ENCODE peak calls at places on chromosomes 16 and 17, in seven cellular contexts. J, H, G, W, V, R and N are unnamed samples.

GRCh38 chr16:27538508-27538907 is 11.2 kb downstream of the GTF3C1 start:
- DNase-seq in J (no peak), H (no peak), G (no peak), W (peak), V (no peak), R (no peak), N (no peak)

GRCh38 chr17:46876353-46876887 is 25.0 kb downstream of the WNT9B start:
- DNase-seq in J (no peak), H (peak), G (no peak), W (no peak), V (no peak), R (peak), N (no peak)

GRCh38 chr17:77735051-77735340 is 223.5 kb upstream of the TNRC6C start:
- DNase-seq in J (no peak), H (no peak), G (no peak), W (no peak), V (no peak), R (no peak), N (no peak)

GRCh38 chr17:4004517-4005295 is 40.5 kb upstream of the ATP2A3 start:
- DNase-seq in J (no peak), H (no peak), G (peak), W (peak), V (peak), R (no peak), N (no peak)

GRCh38 chr17:15274017-15274416 is 8.9 kb upstream of the PMP22 start:
- DNase-seq in J (no peak), H (no peak), G (no peak), W (no peak), V (no peak), R (no peak), N (no peak)

GRCh38 chr16:82748026-82748425 is 121.3 kb downstream of the CDH13 start:
- DNase-seq in J (no peak), H (peak), G (no peak), W (peak), V (peak), R (no peak), N (no peak)

GRCh38 chr16:76947694-76948093 is 243.3 kb upstream of the MON1B start:
- DNase-seq in J (no peak), H (no peak), G (no peak), W (no peak), V (no peak), R (no peak), N (peak)

GRCh38 chr16:11966173-11966572 is 1.2 kb downstream of the TNFRSF17 start:
- DNase-seq in J (no peak), H (no peak), G (no peak), W (no peak), V (no peak), R (no peak), N (peak)

GRCh38 chr16:25063865-25064264 is 47.7 kb upstream of the LCMT1 start:
- DNase-seq in J (no peak), H (no peak), G (no peak), W (peak), V (peak), R (no peak), N (no peak)

GRCh38 chr17:3693829-3694231 is 2.1 kb downstream of the P2RX5 start:
- DNase-seq in J (no peak), H (no peak), G (no peak), W (no peak), V (no peak), R (no peak), N (no peak)

GRCh38 chr16:12869681-12870427 is 31.5 kb upstream of the SHISA9 start:
- DNase-seq in J (no peak), H (no peak), G (no peak), W (no peak), V (no peak), R (no peak), N (no peak)

GRCh38 chr17:57862990-57863667 is 13.3 kb upstream of the MRPS23 start:
- DNase-seq in J (peak), H (no peak), G (no peak), W (no peak), V (no peak), R (no peak), N (peak)

GRCh38 chr17:4566785-4567184 is 6.4 kb upstream of the GGT6 start:
- DNase-seq in J (peak), H (peak), G (peak), W (peak), V (no peak), R (peak), N (peak)

GRCh38 chr16:56882077-56882476 is 17.1 kb downstream of the SLC12A3 start:
- DNase-seq in J (no peak), H (no peak), G (no peak), W (no peak), V (no peak), R (no peak), N (no peak)